ENCODE peak calls at places on chromosomes 13 and 19, in nine cellular contexts. K, P, C, Q, U, O, Z, W and A are unnamed samples.

GRCh38 chr19:10995926-10996600 is 35.2 kb downstream of the SMARCA4 start:
- DNase-seq in O (no peak), P (no peak), Q (no peak), C (no peak), K (no peak), Z (no peak), U (no peak), W (no peak), A (no peak)

GRCh38 chr13:67100723-67101122 is 129.4 kb downstream of the PCDH9 start:
- DNase-seq in U (no peak), K (no peak), W (no peak), Q (no peak), P (peak), C (no peak), Z (no peak), O (no peak), A (no peak)

GRCh38 chr13:100954430-100955361 is 280.1 kb upstream of the TMTC4 start:
- DNase-seq in C (no peak), W (no peak), K (peak), Q (no peak), O (no peak), U (no peak), Z (no peak), P (no peak), A (no peak)

GRCh38 chr19:49133621-49134454 is 14.5 kb downstream of the PPFIA3 start:
- DNase-seq in Z (peak), C (peak), U (peak), K (peak), O (no peak), W (no peak), Q (no peak), P (peak), A (no peak)

GRCh38 chr19:2254052-2254872 is 2.0 kb downstream of the JSRP1 start:
- DNase-seq in C (no peak), Z (no peak), W (no peak), U (no peak), P (peak), Q (no peak), O (no peak), K (no peak), A (no peak)

GRCh38 chr13:92573467-92574057 is 653.0 kb upstream of the GPC6 start:
- DNase-seq in U (no peak), P (peak), Q (no peak), K (peak), W (peak), C (no peak), O (peak), Z (no peak), A (no peak)

GRCh38 chr13:69755101-69755500 is 352.5 kb upstream of the ATXN8OS start:
- DNase-seq in O (no peak), C (no peak), W (no peak), P (no peak), Z (no peak), Q (no peak), U (no peak), K (no peak), A (no peak)

GRCh38 chr19:11570039-11570462 is 7.4 kb downstream of the ACP5 start:
- DNase-seq in C (no peak), O (no peak), W (no peak), Q (no peak), K (no peak), Z (no peak), P (no peak), U (no peak), A (no peak)

GRCh38 chr19:4737955-4738580 is 14.4 kb upstream of the DPP9 start:
- DNase-seq in U (no peak), C (no peak), P (no peak), Q (no peak), Z (no peak), W (peak), O (no peak), K (no peak), A (no peak)

GRCh38 chr13:32225494-32225931 is 89.7 kb downstream of the ZAR1L start:
- DNase-seq in P (no peak), C (no peak), W (no peak), O (no peak), Z (no peak), K (peak), U (no peak), Q (no peak), A (no peak)

GRCh38 chr13:113802090-113802531 is 43.1 kb downstream of the TMEM255B start:
- DNase-seq in C (no peak), K (peak), Q (no peak), P (peak), W (peak), U (peak), Z (no peak), O (no peak), A (no peak)

GRCh38 chr19:55257461-55258411 is 1.1 kb downstream of the PPP6R1 start:
- DNase-seq in W (no peak), O (no peak), U (peak), Q (no peak), K (peak), C (peak), P (peak), Z (peak), A (no peak)

GRCh38 chr19:22426901-22427300 is 4.8 kb upstream of the ZNF98 start:
- DNase-seq in P (no peak), C (no peak), U (no peak), Q (no peak), O (no peak), W (no peak), K (no peak), Z (no peak), A (no peak)

GRCh38 chr19:45973564-45974338 is at the start of gene NOVA2:
- DNase-seq in U (peak), K (peak), Z (peak), Q (no peak), W (peak), O (no peak), P (peak), C (peak), A (no peak)

GRCh38 chr13:30312859-30313258 is 5.5 kb upstream of the KATNAL1 start:
- DNase-seq in C (no peak), Q (no peak), W (no peak), K (no peak), P (no peak), U (no peak), Z (no peak), O (no peak), A (no peak)

GRCh38 chr13:33483471-33483870 is 197.9 kb upstream of the STARD13 start:
- DNase-seq in O (no peak), K (peak), P (peak), Q (no peak), U (peak), W (no peak), Z (no peak), C (no peak), A (no peak)

GRCh38 chr13:61410669-61411297 is 4.9 kb downstream of the PCDH20 start:
- DNase-seq in W (no peak), C (no peak), Q (no peak), Z (no peak), U (peak), O (no peak), K (peak), P (peak), A (no peak)

GRCh38 chr13:102696465-102696864 is 1.6 kb upstream of the METTL21C start:
- DNase-seq in P (no peak), W (no peak), K (no peak), U (no peak), Z (no peak), Q (no peak), C (no peak), O (no peak), A (no peak)

GRCh38 chr13:93775507-93776108 is 549.0 kb downstream of the GPC6 start:
- DNase-seq in W (no peak), O (no peak), C (no peak), K (peak), Z (no peak), U (no peak), Q (no peak), P (peak), A (no peak)

GRCh38 chr13:43316997-43317396 is 293.6 kb downstream of the DNAJC15 start:
- DNase-seq in P (peak), Q (no peak), U (no peak), W (peak), C (peak), Z (no peak), K (peak), O (no peak), A (no peak)

GRCh38 chr13:50403311-50403710 is 388.1 kb downstream of the KCNRG start:
- DNase-seq in U (no peak), Z (no peak), O (peak), K (no peak), C (no peak), W (peak), Q (no peak), P (peak), A (no peak)

GRCh38 chr19:16615788-16616187 is 12.2 kb downstream of the MED26 start:
- DNase-seq in Z (no peak), O (no peak), U (no peak), K (peak), W (no peak), C (no peak), P (peak), Q (no peak), A (no peak)

GRCh38 chr13:44109986-44110640 is 230.4 kb downstream of the LACC1 start:
- DNase-seq in P (peak), U (no peak), Q (no peak), Z (no peak), O (no peak), W (no peak), C (no peak), K (no peak), A (no peak)

GRCh38 chr19:2332341-2333026 is 4.0 kb downstream of the SPPL2B start:
- DNase-seq in W (peak), U (no peak), Z (peak), Q (peak), P (no peak), O (no peak), C (no peak), K (no peak), A (no peak)